ENCODE peak calls at places on chromosome 9, in four cellular contexts. One of them, this sample, is unnamed.

GRCh38 chr9:121939643-121940042 is 153.5 kb downstream of the TTLL11 start:
- DNase-seq in stimulated activated CD8-positive, alpha-beta memory T cell treated with anti-CD3 and anti-CD28 coated beads, Interleukin-4, amount 100 ng/mL, for 1 hour: no peak
- DNase-seq in dermis blood vessel endothelial cell: no peak
- DNase-seq in central memory CD4-positive, alpha-beta T cell: no peak
- DNase-seq in this sample: no peak

GRCh38 chr9:6184749-6185645 is 30.6 kb upstream of the IL33 start:
- DNase-seq in stimulated activated CD8-positive, alpha-beta memory T cell treated with anti-CD3 and anti-CD28 coated beads, Interleukin-4, amount 100 ng/mL, for 1 hour: no peak
- DNase-seq in dermis blood vessel endothelial cell: peak; percentile 54
- DNase-seq in central memory CD4-positive, alpha-beta T cell: no peak
- DNase-seq in this sample: no peak

GRCh38 chr9:136618578-136619547 is 43.9 kb upstream of the EGFL7 start:
- DNase-seq in stimulated activated CD8-positive, alpha-beta memory T cell treated with anti-CD3 and anti-CD28 coated beads, Interleukin-4, amount 100 ng/mL, for 1 hour: no peak
- DNase-seq in dermis blood vessel endothelial cell: no peak
- DNase-seq in central memory CD4-positive, alpha-beta T cell: no peak
- DNase-seq in this sample: no peak

GRCh38 chr9:137162505-137163100 is 7.2 kb downstream of the LRRC26 start:
- DNase-seq in stimulated activated CD8-positive, alpha-beta memory T cell treated with anti-CD3 and anti-CD28 coated beads, Interleukin-4, amount 100 ng/mL, for 1 hour: no peak
- DNase-seq in dermis blood vessel endothelial cell: no peak
- DNase-seq in central memory CD4-positive, alpha-beta T cell: no peak
- DNase-seq in this sample: no peak

GRCh38 chr9:19049872-19050636 is 827 bp downstream of the RRAGA start:
- DNase-seq in stimulated activated CD8-positive, alpha-beta memory T cell treated with anti-CD3 and anti-CD28 coated beads, Interleukin-4, amount 100 ng/mL, for 1 hour: no peak
- DNase-seq in dermis blood vessel endothelial cell: peak; percentile 54
- DNase-seq in central memory CD4-positive, alpha-beta T cell: no peak
- DNase-seq in this sample: peak; percentile 3

GRCh38 chr9:125620216-125620615 is 86.8 kb downstream of the MAPKAP1 start:
- DNase-seq in stimulated activated CD8-positive, alpha-beta memory T cell treated with anti-CD3 and anti-CD28 coated beads, Interleukin-4, amount 100 ng/mL, for 1 hour: no peak
- DNase-seq in dermis blood vessel endothelial cell: no peak
- DNase-seq in central memory CD4-positive, alpha-beta T cell: no peak
- DNase-seq in this sample: no peak

GRCh38 chr9:18442629-18443491 is 31.1 kb upstream of the ADAMTSL1 start:
- DNase-seq in stimulated activated CD8-positive, alpha-beta memory T cell treated with anti-CD3 and anti-CD28 coated beads, Interleukin-4, amount 100 ng/mL, for 1 hour: no peak
- DNase-seq in dermis blood vessel endothelial cell: peak; percentile 95
- DNase-seq in central memory CD4-positive, alpha-beta T cell: no peak
- DNase-seq in this sample: no peak

GRCh38 chr9:86187121-86187520 is 72.3 kb downstream of the C9orf153 start:
- DNase-seq in stimulated activated CD8-positive, alpha-beta memory T cell treated with anti-CD3 and anti-CD28 coated beads, Interleukin-4, amount 100 ng/mL, for 1 hour: no peak
- DNase-seq in dermis blood vessel endothelial cell: no peak
- DNase-seq in central memory CD4-positive, alpha-beta T cell: no peak
- DNase-seq in this sample: no peak

GRCh38 chr9:128550226-128550625 is 2.2 kb upstream of the SPTAN1 start:
- DNase-seq in stimulated activated CD8-positive, alpha-beta memory T cell treated with anti-CD3 and anti-CD28 coated beads, Interleukin-4, amount 100 ng/mL, for 1 hour: no peak
- DNase-seq in dermis blood vessel endothelial cell: no peak
- DNase-seq in central memory CD4-positive, alpha-beta T cell: no peak
- DNase-seq in this sample: no peak

GRCh38 chr9:127340721-127341120 is 56.2 kb upstream of the SLC2A8 start:
- DNase-seq in stimulated activated CD8-positive, alpha-beta memory T cell treated with anti-CD3 and anti-CD28 coated beads, Interleukin-4, amount 100 ng/mL, for 1 hour: no peak
- DNase-seq in dermis blood vessel endothelial cell: peak; percentile 55
- DNase-seq in central memory CD4-positive, alpha-beta T cell: no peak
- DNase-seq in this sample: no peak

GRCh38 chr9:95605826-95606555 is 89.2 kb upstream of the PTCH1 start:
- DNase-seq in stimulated activated CD8-positive, alpha-beta memory T cell treated with anti-CD3 and anti-CD28 coated beads, Interleukin-4, amount 100 ng/mL, for 1 hour: no peak
- DNase-seq in dermis blood vessel endothelial cell: no peak
- DNase-seq in central memory CD4-positive, alpha-beta T cell: no peak
- DNase-seq in this sample: no peak

GRCh38 chr9:137759649-137760321 is 117.8 kb upstream of the CACNA1B start:
- DNase-seq in stimulated activated CD8-positive, alpha-beta memory T cell treated with anti-CD3 and anti-CD28 coated beads, Interleukin-4, amount 100 ng/mL, for 1 hour: no peak
- DNase-seq in dermis blood vessel endothelial cell: no peak
- DNase-seq in central memory CD4-positive, alpha-beta T cell: no peak
- DNase-seq in this sample: no peak